ENCODE peak calls at places on chromosomes 16 and 17, in nine cellular contexts. One of them, this sample, is unnamed.

GRCh38 chr16:72860726-72861562 is 187.0 kb downstream of the ZFHX3 start:
- DNase-seq in H54: no peak
- DNase-seq in right lobe of liver: no peak
- DNase-seq in Caki2: no peak
- DNase-seq in activated naive CD8-positive, alpha-beta T cell treated with anti-CD3 and anti-CD28 coated beads for 36 hours: no peak
- DNase-seq in NCI-H2081: no peak
- DNase-seq in RWPE1: no peak
- DNase-seq in aorta: no peak
- DNase-seq in progenitor cell of endocrine pancreas: no peak
- DNase-seq in this sample: no peak

GRCh38 chr16:70778901-70779309 is 22.1 kb downstream of the VAC14 start:
- DNase-seq in progenitor cell of endocrine pancreas: no peak
- DNase-seq in Caki2: peak; percentile 63
- DNase-seq in H54: peak; percentile 72
- DNase-seq in NCI-H2081: no peak
- DNase-seq in activated naive CD8-positive, alpha-beta T cell treated with anti-CD3 and anti-CD28 coated beads for 36 hours: no peak
- DNase-seq in RWPE1: peak; percentile 94
- DNase-seq in aorta: peak; percentile 87
- DNase-seq in right lobe of liver: no peak
- DNase-seq in this sample: peak; percentile 61

GRCh38 chr17:17665255-17665654 is 16.0 kb upstream of the RAI1 start:
- DNase-seq in Caki2: no peak
- DNase-seq in right lobe of liver: no peak
- DNase-seq in progenitor cell of endocrine pancreas: no peak
- DNase-seq in aorta: no peak
- DNase-seq in RWPE1: no peak
- DNase-seq in activated naive CD8-positive, alpha-beta T cell treated with anti-CD3 and anti-CD28 coated beads for 36 hours: no peak
- DNase-seq in H54: no peak
- DNase-seq in NCI-H2081: no peak
- DNase-seq in this sample: no peak

GRCh38 chr17:8581002-8581658 is 49.4 kb downstream of the MYH10 start:
- DNase-seq in aorta: no peak
- DNase-seq in progenitor cell of endocrine pancreas: no peak
- DNase-seq in right lobe of liver: no peak
- DNase-seq in RWPE1: peak; percentile 68
- DNase-seq in NCI-H2081: no peak
- DNase-seq in activated naive CD8-positive, alpha-beta T cell treated with anti-CD3 and anti-CD28 coated beads for 36 hours: peak; percentile 5
- DNase-seq in H54: no peak
- DNase-seq in Caki2: no peak
- DNase-seq in this sample: no peak

GRCh38 chr17:82489117-82489516 is 30.4 kb upstream of the FOXK2 start:
- DNase-seq in RWPE1: no peak
- DNase-seq in activated naive CD8-positive, alpha-beta T cell treated with anti-CD3 and anti-CD28 coated beads for 36 hours: no peak
- DNase-seq in progenitor cell of endocrine pancreas: no peak
- DNase-seq in Caki2: no peak
- DNase-seq in right lobe of liver: no peak
- DNase-seq in NCI-H2081: no peak
- DNase-seq in H54: peak; percentile 34
- DNase-seq in aorta: peak; percentile 93
- DNase-seq in this sample: no peak

GRCh38 chr16:73813523-73813922 is 483.1 kb upstream of the PSMD7 start:
- DNase-seq in right lobe of liver: no peak
- DNase-seq in NCI-H2081: no peak
- DNase-seq in Caki2: no peak
- DNase-seq in activated naive CD8-positive, alpha-beta T cell treated with anti-CD3 and anti-CD28 coated beads for 36 hours: no peak
- DNase-seq in aorta: no peak
- DNase-seq in RWPE1: no peak
- DNase-seq in progenitor cell of endocrine pancreas: no peak
- DNase-seq in H54: no peak
- DNase-seq in this sample: no peak

GRCh38 chr16:759110-759910 is 1.2 kb upstream of the MSLN start:
- DNase-seq in NCI-H2081: no peak
- DNase-seq in aorta: no peak
- DNase-seq in right lobe of liver: no peak
- DNase-seq in progenitor cell of endocrine pancreas: no peak
- DNase-seq in Caki2: no peak
- DNase-seq in H54: no peak
- DNase-seq in RWPE1: no peak
- DNase-seq in activated naive CD8-positive, alpha-beta T cell treated with anti-CD3 and anti-CD28 coated beads for 36 hours: no peak
- DNase-seq in this sample: no peak

GRCh38 chr17:39740357-39741111 is 2.8 kb downstream of the GRB7 start:
- DNase-seq in progenitor cell of endocrine pancreas: no peak
- DNase-seq in activated naive CD8-positive, alpha-beta T cell treated with anti-CD3 and anti-CD28 coated beads for 36 hours: no peak
- DNase-seq in right lobe of liver: no peak
- DNase-seq in Caki2: peak; percentile 89
- DNase-seq in RWPE1: peak; percentile 87
- DNase-seq in H54: peak; percentile 86
- DNase-seq in NCI-H2081: peak; percentile 26
- DNase-seq in aorta: peak; percentile 71
- DNase-seq in this sample: peak; percentile 42

GRCh38 chr16:78788276-78788675 is 688.8 kb downstream of the WWOX start:
- DNase-seq in H54: no peak
- DNase-seq in Caki2: no peak
- DNase-seq in RWPE1: no peak
- DNase-seq in NCI-H2081: no peak
- DNase-seq in aorta: no peak
- DNase-seq in right lobe of liver: no peak
- DNase-seq in progenitor cell of endocrine pancreas: no peak
- DNase-seq in activated naive CD8-positive, alpha-beta T cell treated with anti-CD3 and anti-CD28 coated beads for 36 hours: no peak
- DNase-seq in this sample: no peak

GRCh38 chr16:3192476-3193019 is 4.5 kb downstream of the OR1F1 start:
- DNase-seq in RWPE1: no peak
- DNase-seq in aorta: no peak
- DNase-seq in right lobe of liver: no peak
- DNase-seq in progenitor cell of endocrine pancreas: no peak
- DNase-seq in Caki2: no peak
- DNase-seq in NCI-H2081: no peak
- DNase-seq in activated naive CD8-positive, alpha-beta T cell treated with anti-CD3 and anti-CD28 coated beads for 36 hours: no peak
- DNase-seq in H54: no peak
- DNase-seq in this sample: no peak

GRCh38 chr16:87966685-87967185 is 15.5 kb downstream of the BANP start:
- DNase-seq in right lobe of liver: no peak
- DNase-seq in aorta: peak; percentile 84
- DNase-seq in RWPE1: no peak
- DNase-seq in progenitor cell of endocrine pancreas: no peak
- DNase-seq in NCI-H2081: no peak
- DNase-seq in H54: no peak
- DNase-seq in activated naive CD8-positive, alpha-beta T cell treated with anti-CD3 and anti-CD28 coated beads for 36 hours: no peak
- DNase-seq in Caki2: no peak
- DNase-seq in this sample: no peak

GRCh38 chr17:58283674-58284612 is 3.2 kb upstream of the MPO start:
- DNase-seq in NCI-H2081: no peak
- DNase-seq in activated naive CD8-positive, alpha-beta T cell treated with anti-CD3 and anti-CD28 coated beads for 36 hours: no peak
- DNase-seq in Caki2: no peak
- DNase-seq in right lobe of liver: no peak
- DNase-seq in H54: no peak
- DNase-seq in aorta: no peak
- DNase-seq in progenitor cell of endocrine pancreas: no peak
- DNase-seq in RWPE1: no peak
- DNase-seq in this sample: no peak

GRCh38 chr16:61780161-61780560 is 256.1 kb downstream of the CDH8 start:
- DNase-seq in aorta: no peak
- DNase-seq in RWPE1: no peak
- DNase-seq in right lobe of liver: no peak
- DNase-seq in NCI-H2081: no peak
- DNase-seq in H54: no peak
- DNase-seq in progenitor cell of endocrine pancreas: no peak
- DNase-seq in activated naive CD8-positive, alpha-beta T cell treated with anti-CD3 and anti-CD28 coated beads for 36 hours: no peak
- DNase-seq in Caki2: no peak
- DNase-seq in this sample: no peak

GRCh38 chr16:61726125-61726524 is 310.1 kb downstream of the CDH8 start:
- DNase-seq in H54: no peak
- DNase-seq in right lobe of liver: no peak
- DNase-seq in activated naive CD8-positive, alpha-beta T cell treated with anti-CD3 and anti-CD28 coated beads for 36 hours: no peak
- DNase-seq in aorta: no peak
- DNase-seq in NCI-H2081: no peak
- DNase-seq in RWPE1: no peak
- DNase-seq in Caki2: no peak
- DNase-seq in progenitor cell of endocrine pancreas: no peak
- DNase-seq in this sample: no peak

GRCh38 chr17:50627782-50628601 is 6.7 kb upstream of the ABCC3 start:
- DNase-seq in Caki2: no peak
- DNase-seq in NCI-H2081: peak; percentile 39
- DNase-seq in H54: no peak
- DNase-seq in aorta: no peak
- DNase-seq in progenitor cell of endocrine pancreas: no peak
- DNase-seq in activated naive CD8-positive, alpha-beta T cell treated with anti-CD3 and anti-CD28 coated beads for 36 hours: no peak
- DNase-seq in right lobe of liver: peak; percentile 81
- DNase-seq in RWPE1: no peak
- DNase-seq in this sample: no peak

GRCh38 chr16:80175011-80175410 is 365.8 kb upstream of the DYNLRB2 start:
- DNase-seq in H54: no peak
- DNase-seq in aorta: no peak
- DNase-seq in right lobe of liver: no peak
- DNase-seq in Caki2: no peak
- DNase-seq in NCI-H2081: no peak
- DNase-seq in progenitor cell of endocrine pancreas: no peak
- DNase-seq in RWPE1: no peak
- DNase-seq in activated naive CD8-positive, alpha-beta T cell treated with anti-CD3 and anti-CD28 coated beads for 36 hours: no peak
- DNase-seq in this sample: no peak

GRCh38 chr16:88759245-88759975 is 25.6 kb downstream of the PIEZO1 start:
- DNase-seq in activated naive CD8-positive, alpha-beta T cell treated with anti-CD3 and anti-CD28 coated beads for 36 hours: no peak
- DNase-seq in Caki2: no peak
- DNase-seq in RWPE1: no peak
- DNase-seq in progenitor cell of endocrine pancreas: no peak
- DNase-seq in aorta: no peak
- DNase-seq in right lobe of liver: peak; percentile 86
- DNase-seq in NCI-H2081: no peak
- DNase-seq in H54: no peak
- DNase-seq in this sample: no peak

GRCh38 chr16:64539811-64540210 is 582.1 kb downstream of the CDH11 start:
- DNase-seq in activated naive CD8-positive, alpha-beta T cell treated with anti-CD3 and anti-CD28 coated beads for 36 hours: no peak
- DNase-seq in progenitor cell of endocrine pancreas: no peak
- DNase-seq in H54: no peak
- DNase-seq in right lobe of liver: no peak
- DNase-seq in aorta: no peak
- DNase-seq in NCI-H2081: no peak
- DNase-seq in Caki2: no peak
- DNase-seq in RWPE1: no peak
- DNase-seq in this sample: no peak

GRCh38 chr16:67847064-67847861 is at the start of gene CENPT:
- DNase-seq in RWPE1: peak; percentile 75
- DNase-seq in right lobe of liver: peak; percentile 60
- DNase-seq in H54: peak; percentile 75
- DNase-seq in NCI-H2081: no peak
- DNase-seq in aorta: peak; percentile 88
- DNase-seq in Caki2: peak; percentile 49
- DNase-seq in progenitor cell of endocrine pancreas: no peak
- DNase-seq in activated naive CD8-positive, alpha-beta T cell treated with anti-CD3 and anti-CD28 coated beads for 36 hours: peak; percentile 27
- DNase-seq in this sample: no peak

GRCh38 chr16:31875112-31875803 is 1.7 kb downstream of the ZNF267 start:
- DNase-seq in progenitor cell of endocrine pancreas: no peak
- DNase-seq in activated naive CD8-positive, alpha-beta T cell treated with anti-CD3 and anti-CD28 coated beads for 36 hours: no peak
- DNase-seq in NCI-H2081: no peak
- DNase-seq in H54: peak; percentile 9
- DNase-seq in RWPE1: no peak
- DNase-seq in right lobe of liver: no peak
- DNase-seq in Caki2: no peak
- DNase-seq in aorta: no peak
- DNase-seq in this sample: peak; percentile 23

GRCh38 chr17:19307521-19307920 is 55.0 kb downstream of the B9D1 start:
- DNase-seq in right lobe of liver: peak; percentile 8
- DNase-seq in aorta: peak; percentile 49
- DNase-seq in RWPE1: no peak
- DNase-seq in progenitor cell of endocrine pancreas: no peak
- DNase-seq in activated naive CD8-positive, alpha-beta T cell treated with anti-CD3 and anti-CD28 coated beads for 36 hours: no peak
- DNase-seq in H54: no peak
- DNase-seq in NCI-H2081: no peak
- DNase-seq in Caki2: no peak
- DNase-seq in this sample: no peak